ENCODE peak calls at places on chromosomes 12 and 14, in seven cellular contexts. R is HCEC 1CT; S is HL-60; W is substantia nigra; H is stimulated activated CD4-positive, alpha-beta T cell treated with anti-CD3 and anti-CD28 coated beads, TNF-alpha, amount 100 ng/mL, for 4 hours; D is neuronal stem cell; K is RPMI7951. B is an unnamed sample.

GRCh38 chr14:34682787-34683321 is 31.5 kb downstream of the CFL2 start:
- DNase-seq in K (peak), H (no peak), W (no peak), D (no peak), R (no peak), S (peak), B (peak)

GRCh38 chr12:40315375-40315774 is 90.6 kb downstream of the LRRK2 start:
- DNase-seq in W (no peak), K (no peak), H (no peak), S (no peak), R (no peak), D (no peak), B (no peak)

GRCh38 chr14:103302966-103303365 is 31.1 kb upstream of the EIF5 start:
- DNase-seq in R (no peak), S (no peak), H (no peak), D (no peak), K (no peak), W (no peak), B (no peak)

GRCh38 chr14:38078393-38078792 is 129.3 kb upstream of the SSTR1 start:
- DNase-seq in H (no peak), R (no peak), S (no peak), K (no peak), W (no peak), D (no peak), B (no peak)

GRCh38 chr12:29563636-29564035 is 66.2 kb upstream of the OVCH1 start:
- DNase-seq in R (no peak), S (no peak), D (no peak), K (no peak), H (no peak), W (no peak), B (no peak)

GRCh38 chr12:128367961-128368360 is 101.0 kb downstream of the TMEM132C start:
- DNase-seq in S (no peak), R (no peak), K (no peak), H (no peak), D (no peak), W (no peak), B (no peak)

GRCh38 chr12:49264873-49265792 is at the start of gene TUBA1C:
- DNase-seq in H (peak), R (peak), S (peak), D (peak), W (no peak), K (peak), B (peak)

GRCh38 chr14:70907172-70907995 is at the start of gene PCNX1:
- DNase-seq in K (peak), R (peak), S (peak), D (peak), H (peak), W (peak), B (peak)

GRCh38 chr12:68240079-68240478 is 13.3 kb downstream of the IL22 start:
- DNase-seq in S (no peak), D (no peak), R (peak), K (peak), W (no peak), H (no peak), B (peak)

GRCh38 chr12:69366796-69367195 is 7.3 kb downstream of the YEATS4 start:
- DNase-seq in D (no peak), H (no peak), K (no peak), R (no peak), W (no peak), S (no peak), B (no peak)

GRCh38 chr14:91078095-91078737 is 17.8 kb upstream of the RPS6KA5 start:
- DNase-seq in K (no peak), S (no peak), H (no peak), W (no peak), R (no peak), D (no peak), B (no peak)

GRCh38 chr12:46461459-46461858 is 88.9 kb upstream of the SLC38A2 start:
- DNase-seq in K (no peak), S (no peak), R (no peak), D (no peak), H (no peak), W (no peak), B (no peak)

GRCh38 chr12:100058482-100059029 is 73.8 kb upstream of the ANKS1B start:
- DNase-seq in H (no peak), S (no peak), R (peak), K (peak), D (no peak), W (no peak), B (peak)

GRCh38 chr12:107515446-107515958 is 170.1 kb upstream of the PWP1 start:
- DNase-seq in W (no peak), R (no peak), H (no peak), S (peak), D (no peak), K (peak), B (peak)

GRCh38 chr12:66438601-66439000 is 136.3 kb downstream of the HELB start:
- DNase-seq in D (no peak), H (no peak), S (no peak), K (peak), W (no peak), R (peak), B (peak)

GRCh38 chr12:66282244-66282643 is 20.0 kb upstream of the HELB start:
- DNase-seq in K (no peak), W (no peak), H (no peak), D (no peak), R (no peak), S (no peak), B (no peak)

GRCh38 chr12:2267624-2268477 is 215.1 kb downstream of the CACNA1C start:
- DNase-seq in S (no peak), H (no peak), D (no peak), W (no peak), K (peak), R (peak), B (peak)

GRCh38 chr12:52221912-52222457 is 11.1 kb upstream of the KRT7 start:
- DNase-seq in H (peak), S (peak), R (peak), W (no peak), K (peak), D (peak), B (peak)

GRCh38 chr12:77366616-77367015 is 301.2 kb upstream of the E2F7 start:
- DNase-seq in H (no peak), R (no peak), K (no peak), D (no peak), S (no peak), W (no peak), B (no peak)

GRCh38 chr14:54711312-54711711 is 144.4 kb downstream of the SAMD4A start:
- DNase-seq in K (no peak), W (no peak), S (no peak), H (no peak), D (no peak), R (no peak), B (no peak)

GRCh38 chr12:88242161-88242925 is 100.2 kb downstream of the TMTC3 start:
- DNase-seq in R (peak), S (no peak), K (peak), W (no peak), D (no peak), H (no peak), B (peak)

GRCh38 chr12:103858953-103859601 is 18.0 kb upstream of the NT5DC3 start:
- DNase-seq in W (no peak), K (peak), D (no peak), R (peak), S (no peak), H (no peak), B (peak)

GRCh38 chr14:24146622-24146977 is 190 bp upstream of the PSME2 start:
- DNase-seq in S (peak), R (peak), H (peak), D (peak), K (peak), W (peak), B (peak)

GRCh38 chr14:61860294-61860918 is 98.2 kb downstream of the SNAPC1 start:
- DNase-seq in K (peak), W (no peak), H (peak), R (peak), D (peak), S (peak), B (peak)

B was measured in myocyte.